ENCODE peak calls at places on chromosomes 6 and 20, in eight cellular contexts. M is right lobe of liver, Y is heart right ventricle, H is PC-3, B is transverse colon, R is AG04450, V is upper lobe of right lung, E is IMR-90. S is an unnamed sample.

GRCh38 chr20:11852801-11853200 is 64.9 kb upstream of the BTBD3 start:
- DNase-seq in R (no peak), Y (no peak), E (peak; percentile 28), H (peak; percentile 74), V (no peak), B (no peak), M (no peak), S (peak; percentile 63)

GRCh38 chr20:37852666-37853065 is 50.3 kb upstream of the VSTM2L start:
- DNase-seq in R (no peak), E (peak; percentile 5), M (no peak), V (no peak), B (no peak), Y (no peak), H (peak; percentile 27), S (no peak)

GRCh38 chr20:24785141-24785924 is 163.7 kb upstream of the CST7 start:
- DNase-seq in E (peak; percentile 35), R (no peak), V (no peak), B (no peak), M (no peak), H (peak; percentile 32), Y (no peak), S (peak; percentile 45)

GRCh38 chr6:3561745-3562144 is 104.9 kb upstream of the SLC22A23 start:
- DNase-seq in Y (no peak), H (no peak), R (no peak), V (no peak), E (peak; percentile 35), B (no peak), M (no peak), S (no peak)

GRCh38 chr20:11204926-11205768 is 531.3 kb upstream of the JAG1 start:
- DNase-seq in Y (peak; percentile 79), B (peak; percentile 74), E (peak; percentile 71), H (peak; percentile 84), R (no peak), V (no peak), M (peak; percentile 33), S (peak; percentile 76)

GRCh38 chr20:62935968-62936585 is 1.9 kb upstream of the GID8 start:
- DNase-seq in V (peak; percentile 51), B (no peak), E (no peak), R (no peak), M (no peak), H (no peak), Y (no peak), S (no peak)

GRCh38 chr20:33828326-33828834 is 17.2 kb downstream of the CHMP4B start:
- DNase-seq in H (no peak), V (no peak), R (no peak), Y (no peak), M (no peak), E (no peak), B (no peak), S (no peak)

GRCh38 chr6:134295953-134296553 is 21.9 kb downstream of the SGK1 start:
- DNase-seq in R (peak; percentile 96), M (no peak), Y (peak; percentile 49), V (no peak), E (peak; percentile 100), H (peak; percentile 87), B (no peak), S (peak; percentile 63)

GRCh38 chr6:138013949-138014348 is 93.3 kb downstream of the PERP start:
- DNase-seq in M (no peak), Y (no peak), R (no peak), V (no peak), E (no peak), B (no peak), H (no peak), S (peak; percentile 67)

GRCh38 chr6:37663016-37663810 is 34.5 kb downstream of the MDGA1 start:
- DNase-seq in M (no peak), H (no peak), Y (no peak), V (no peak), R (peak; percentile 67), B (no peak), E (peak; percentile 86), S (no peak)

GRCh38 chr6:158544428-158544827 is 15.5 kb upstream of the TMEM181 start:
- DNase-seq in Y (no peak), R (no peak), B (no peak), E (no peak), V (peak; percentile 44), H (no peak), M (no peak), S (no peak)

GRCh38 chr20:31907046-31907445 is 36.6 kb downstream of the TTLL9 start:
- DNase-seq in Y (no peak), R (no peak), M (no peak), B (no peak), E (no peak), V (no peak), H (no peak), S (no peak)

GRCh38 chr6:74409447-74409846 is 713.4 kb downstream of the CD109 start:
- DNase-seq in B (no peak), E (peak; percentile 87), H (peak; percentile 64), M (no peak), Y (no peak), R (peak; percentile 53), V (no peak), S (peak; percentile 76)

GRCh38 chr6:23307516-23307915 is 738.1 kb downstream of the HDGFL1 start:
- DNase-seq in E (no peak), H (no peak), R (no peak), M (no peak), Y (no peak), B (no peak), V (no peak), S (no peak)

GRCh38 chr20:60113771-60114170 is 155.5 kb downstream of the CDH26 start:
- DNase-seq in Y (no peak), V (no peak), E (no peak), B (no peak), M (no peak), R (no peak), H (no peak), S (no peak)

GRCh38 chr6:42745083-42745637 is 743 bp downstream of the TBCC start:
- DNase-seq in V (no peak), M (peak; percentile 33), E (peak; percentile 23), H (no peak), Y (peak; percentile 14), B (peak; percentile 41), R (no peak), S (no peak)

GRCh38 chr20:58546312-58546711 is 31.1 kb upstream of the APCDD1L start:
- DNase-seq in B (no peak), R (no peak), V (no peak), E (no peak), Y (no peak), M (no peak), H (no peak), S (no peak)

DNA sequence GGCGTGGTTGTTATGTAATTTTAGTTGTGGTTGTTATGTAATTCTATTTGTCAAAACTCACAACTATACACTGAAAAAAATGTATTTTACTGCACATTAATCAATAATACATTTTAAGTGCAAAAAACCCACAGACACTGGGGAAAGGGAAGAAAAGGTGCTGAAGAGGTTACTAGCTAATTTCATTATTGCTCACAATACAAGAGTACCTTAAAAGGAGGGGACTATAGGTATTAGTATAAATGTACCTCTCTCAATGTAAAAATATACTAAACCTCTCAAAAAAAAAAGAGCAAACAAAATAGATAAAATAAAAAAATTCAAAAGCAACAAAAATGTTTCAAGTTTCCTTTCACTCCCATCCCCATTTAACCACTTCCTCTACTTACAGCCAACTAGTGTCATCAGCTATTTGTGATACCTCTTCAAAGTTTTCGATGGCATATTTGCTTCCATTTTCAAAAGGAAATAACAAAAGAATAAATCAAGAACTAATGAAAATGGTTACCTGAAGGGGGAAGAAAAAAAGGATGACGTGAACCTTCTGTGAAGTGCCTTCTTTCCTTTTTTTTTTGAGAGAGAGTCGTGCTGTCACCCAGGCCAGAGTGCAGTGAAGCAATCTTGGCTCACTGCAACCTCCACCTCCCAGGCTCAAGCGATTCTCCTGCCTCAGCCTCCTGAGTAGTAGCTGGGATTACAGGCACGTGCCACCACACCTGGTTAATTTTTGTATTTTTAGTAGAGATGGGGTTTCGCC is 30.2 kb downstream of the RANBP9 start:
- DNase-seq in E (no peak), R (no peak), H (no peak), B (no peak), V (no peak), Y (no peak), M (no peak), S (no peak)
- H3K4me3 ChIP-seq in E (no peak overlapping the region), R (no peak overlapping the region), H (no peak overlapping the region), B (no peak overlapping the region), V (no peak overlapping the region), Y (no peak overlapping the region), M (no peak overlapping the region), S (no peak overlapping the region)

GRCh38 chr20:46438156-46438750 is 31.8 kb upstream of the ELMO2 start:
- DNase-seq in H (peak; percentile 73), E (peak; percentile 32), M (no peak), Y (peak; percentile 5), B (no peak), V (no peak), R (no peak), S (peak; percentile 35)
- TF ChIP-seq CTCF in H (peak; percentile 80), E (peak; percentile 49), M (no peak), Y (no peak), B (peak; percentile 10), V (peak; percentile 14), R (peak; percentile 48), S (peak; percentile 64)

DNA sequence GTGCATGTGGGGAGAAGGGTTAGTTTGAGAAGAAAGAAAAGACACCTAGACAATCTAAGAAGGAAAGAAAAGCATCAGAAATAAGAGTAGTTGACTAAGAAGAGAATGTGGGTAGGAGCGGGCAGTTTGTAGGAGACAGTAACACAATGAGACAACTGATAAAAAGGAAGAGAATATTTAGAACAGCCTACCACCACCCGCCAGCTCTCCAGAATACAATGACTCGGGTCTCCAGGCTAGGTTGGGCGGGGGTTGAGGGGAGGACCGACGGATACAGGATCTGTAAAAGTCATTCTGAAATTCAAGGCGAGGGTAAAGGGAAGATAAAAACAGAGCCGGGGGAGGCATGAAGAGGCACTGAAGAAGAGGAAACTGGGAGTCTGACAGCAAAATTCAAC is 704 bp downstream of the ABHD16A start:
- DNase-seq in B (no peak), Y (no peak), H (peak; percentile 8), R (no peak), M (no peak), E (no peak), V (no peak), S (no peak)
- H3K4me3 ChIP-seq in B (peak overlapping the region; percentile 99), Y (peak overlapping the region; percentile 70), H (peak overlapping the region; percentile 85), R (peak overlapping the region; percentile 98), M (peak overlapping the region; percentile 77), E (peak overlapping the region; percentile 67), V (peak overlapping the region; percentile 83), S (peak overlapping the region; percentile 88)

GRCh38 chr6:121615493-121615892 is 180.0 kb downstream of the GJA1 start:
- DNase-seq in M (no peak), Y (no peak), H (peak; percentile 17), E (no peak), R (no peak), V (no peak), B (no peak), S (peak; percentile 27)
- TF ChIP-seq CTCF in M (no peak), Y (no peak), H (peak; percentile 44), E (peak; percentile 19), R (peak; percentile 23), V (no peak), B (no peak), S (peak; percentile 26)

GRCh38 chr6:98832282-98833100 is 1.9 kb upstream of the POU3F2 start:
- DNase-seq in R (peak; percentile 24), M (no peak), E (peak; percentile 74), B (no peak), V (no peak), H (peak; percentile 32), Y (no peak), S (peak; percentile 81)
- H3K4me3 ChIP-seq in R (peak overlapping the region; percentile 55), M (peak overlapping the region; percentile 50), E (peak overlapping the region; percentile 23), B (no peak overlapping the region), V (peak overlapping the region; percentile 58), H (peak overlapping the region; percentile 70), Y (peak overlapping the region; percentile 55), S (peak overlapping the region; percentile 14)

GRCh38 chr20:22438926-22439325 is 145.4 kb downstream of the FOXA2 start:
- DNase-seq in Y (no peak), B (no peak), V (no peak), H (peak; percentile 34), E (no peak), R (no peak), M (no peak), S (no peak)
- TF ChIP-seq CTCF in Y (no peak), B (no peak), V (peak; percentile 9), H (peak; percentile 55), E (no peak), R (no peak), M (no peak), S (peak; percentile 8)